ENCODE peak calls at places on chromosomes 7 and 10, in five cellular contexts. W is A549, L is HepG2, N is H1, E is K562. Y is an unnamed sample.

GRCh38 chr10:71684356-71685173 is 35.0 kb downstream of the C10orf105 start:
- DNase-seq in E (peak), W (no peak), N (no peak), L (no peak), Y (no peak)

GRCh38 chr10:63217120-63217605 is 84.0 kb downstream of the NRBF2 start:
- DNase-seq in N (no peak), W (peak), L (peak), E (peak), Y (no peak)

GRCh38 chr10:110462308-110463095 is 35.2 kb upstream of the DUSP5 start:
- DNase-seq in N (no peak), L (no peak), E (no peak), W (no peak), Y (no peak)

GRCh38 chr7:76057103-76057812 is 9.4 kb downstream of the MDH2 start:
- DNase-seq in E (no peak), W (no peak), L (no peak), N (no peak), Y (no peak)

GRCh38 chr10:19531324-19531723 is 284.9 kb upstream of the PLXDC2 start:
- DNase-seq in N (no peak), W (no peak), E (no peak), L (no peak), Y (no peak)

GRCh38 chr10:131647789-131648188 is 253.0 kb upstream of the PPP2R2D start:
- DNase-seq in E (no peak), W (no peak), N (peak), L (no peak), Y (no peak)

GRCh38 chr10:104707602-104708160 is 66.6 kb downstream of the SORCS3 start:
- DNase-seq in W (no peak), N (no peak), L (no peak), E (no peak), Y (no peak)

GRCh38 chr10:101140084-101140949 is 9.2 kb downstream of the TLX1 start:
- DNase-seq in W (no peak), N (no peak), E (no peak), L (no peak), Y (no peak)

GRCh38 chr7:155381852-155382801 is 75.8 kb upstream of the EN2 start:
- DNase-seq in N (peak), L (no peak), W (no peak), E (no peak), Y (no peak)

GRCh38 chr7:81180573-81180972 is 261.7 kb upstream of the SEMA3C start:
- DNase-seq in W (no peak), L (no peak), E (no peak), N (no peak), Y (no peak)

GRCh38 chr7:106110885-106111670 is 1.0 kb downstream of the SYPL1 start:
- DNase-seq in W (no peak), E (no peak), L (no peak), N (no peak), Y (no peak)

GRCh38 chr10:79084012-79084971 is 15.5 kb downstream of the ZMIZ1 start:
- DNase-seq in N (no peak), L (peak), E (peak), W (peak), Y (no peak)

GRCh38 chr7:92925876-92926696 is 89.7 kb upstream of the CDK6 start:
- DNase-seq in E (no peak), N (peak), W (no peak), L (peak), Y (no peak)

GRCh38 chr10:3169271-3169670 is 3.3 kb downstream of the PITRM1 start:
- DNase-seq in E (no peak), W (no peak), L (no peak), N (no peak), Y (no peak)

GRCh38 chr7:159084069-159084801 is 60.4 kb downstream of the VIPR2 start:
- DNase-seq in W (no peak), L (no peak), E (no peak), N (no peak), Y (no peak)

GRCh38 chr7:41824284-41824683 is 121.4 kb upstream of the INHBA start:
- DNase-seq in L (no peak), W (no peak), N (no peak), E (no peak), Y (no peak)

GRCh38 chr10:6151087-6151977 is 51.4 kb upstream of the PFKFB3 start:
- DNase-seq in W (peak), N (peak), E (peak), L (peak), Y (peak)

GRCh38 chr7:19390795-19391194 is 245.6 kb upstream of the FERD3L start:
- DNase-seq in E (no peak), L (no peak), N (no peak), W (no peak), Y (no peak)

GRCh38 chr7:157644946-157645345 is 308.1 kb downstream of the DNAJB6 start:
- DNase-seq in W (no peak), N (no peak), E (no peak), L (no peak), Y (no peak)

GRCh38 chr10:86840498-86840897 is 84.1 kb downstream of the BMPR1A start:
- DNase-seq in L (no peak), W (no peak), N (no peak), E (no peak), Y (no peak)

GRCh38 chr7:125857606-125858005 is 928.0 kb upstream of the POT1 start:
- DNase-seq in W (no peak), L (no peak), N (no peak), E (no peak), Y (no peak)

GRCh38 chr10:34959786-34960185 is 130.4 kb downstream of the CUL2 start:
- DNase-seq in N (no peak), E (no peak), W (no peak), L (no peak), Y (no peak)

GRCh38 chr10:121791761-121792160 is 136.1 kb downstream of the ATE1 start:
- DNase-seq in E (no peak), W (no peak), L (no peak), N (no peak), Y (no peak)

GRCh38 chr7:37320140-37320839 is 128.4 kb downstream of the ELMO1 start:
- DNase-seq in W (no peak), N (no peak), E (no peak), L (peak), Y (no peak)

GRCh38 chr7:134364619-134365037 is 47.9 kb upstream of the SLC35B4 start:
- DNase-seq in E (no peak), W (peak), L (peak), N (no peak), Y (no peak)

GRCh38 chr7:40799493-40800406 is 664.9 kb downstream of the SUGCT start:
- DNase-seq in E (no peak), W (no peak), N (no peak), L (no peak), Y (no peak)

GRCh38 chr7:45703373-45703821 is 129.2 kb downstream of the ADCY1 start:
- DNase-seq in N (no peak), W (no peak), L (no peak), E (no peak), Y (no peak)

GRCh38 chr10:125231813-125232475 is 71.6 kb upstream of the CTBP2 start:
- DNase-seq in E (no peak), L (no peak), W (no peak), N (no peak), Y (no peak)

GRCh38 chr7:148754912-148755311 is 56.2 kb downstream of the CUL1 start:
- DNase-seq in W (no peak), E (no peak), L (no peak), N (no peak), Y (no peak)

GRCh38 chr10:31426425-31426824 is 107.4 kb downstream of the ZEB1 start:
- DNase-seq in W (no peak), E (no peak), L (no peak), N (no peak), Y (no peak)
- TF ChIP-seq HDAC2 in W (no peak), E (no peak), L (no peak), N (no peak), Y (no peak)

DNA sequence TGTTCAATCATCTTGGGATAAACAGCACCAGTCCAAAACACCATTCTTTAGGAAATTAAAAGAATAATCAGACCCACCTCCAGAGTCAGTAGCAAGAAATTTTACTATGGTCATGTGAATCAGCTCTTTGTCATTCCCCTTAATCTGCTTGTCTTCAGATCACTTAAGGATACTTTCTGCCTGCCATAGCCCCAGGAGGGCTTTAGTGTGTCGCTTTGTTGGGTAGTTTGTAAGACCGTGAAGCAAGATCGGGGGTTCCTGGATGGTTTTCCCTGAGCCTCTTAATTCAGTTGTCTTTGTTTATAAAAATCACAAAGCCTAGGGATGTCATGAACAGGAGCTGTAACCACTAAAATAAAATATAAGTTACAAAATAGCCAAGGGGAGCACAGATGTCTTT is 223.6 kb downstream of the RELN start:
- DNase-seq in L (no peak), E (no peak), N (no peak), W (no peak), Y (no peak)
- TF ChIP-seq HDAC2 in L (no peak), E (no peak), N (no peak), W (no peak), Y (no peak)

GRCh38 chr10:76779821-76780281 is 857.8 kb downstream of the KCNMA1 start:
- DNase-seq in W (no peak), L (no peak), N (peak), E (no peak), Y (no peak)

GRCh38 chr10:76784076-76784475 is 853.5 kb downstream of the KCNMA1 start:
- DNase-seq in W (no peak), N (no peak), L (no peak), E (no peak), Y (no peak)

GRCh38 chr10:76774987-76775603 is 862.5 kb downstream of the KCNMA1 start:
- DNase-seq in L (no peak), E (no peak), N (no peak), W (no peak), Y (no peak)

DNA sequence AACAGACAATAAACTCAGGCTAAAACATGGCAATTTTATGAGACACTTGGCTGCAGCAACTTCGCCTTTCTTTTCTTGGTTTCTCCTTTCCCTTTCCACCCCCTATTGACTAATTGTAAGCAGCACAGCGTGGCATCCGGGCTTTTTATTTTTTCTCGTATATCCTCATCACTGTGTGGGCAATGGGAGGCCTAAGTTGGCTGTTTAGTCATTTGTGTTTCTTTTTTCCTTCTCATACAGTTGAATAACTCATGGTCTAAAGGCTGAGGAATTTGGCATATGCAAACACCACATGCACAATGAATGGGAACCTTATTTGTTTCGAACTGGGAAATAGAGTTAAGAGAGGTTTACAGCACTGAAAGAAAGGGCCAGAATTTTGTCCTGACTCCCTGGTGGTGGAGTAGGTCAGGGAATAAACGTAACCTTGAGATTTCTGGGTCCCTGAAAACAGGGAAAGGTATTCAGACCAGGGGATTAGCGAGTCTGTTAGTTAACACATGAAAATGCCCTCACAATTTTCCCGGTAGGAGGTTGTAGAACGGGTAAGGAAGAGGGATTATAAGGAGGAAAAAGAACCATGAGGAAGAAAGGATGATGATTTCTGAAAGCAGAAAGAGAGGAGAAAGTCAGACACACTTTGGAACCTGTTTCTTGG is 858.3 kb downstream of the KCNMA1 start:
- DNase-seq in L (no peak), W (no peak), N (peak), E (no peak), Y (no peak)
- TF ChIP-seq HDAC2 in L (no peak), W (no peak), N (peak), E (no peak), Y (no peak)

GRCh38 chr10:1184541-1185415 is 128.6 kb downstream of the WDR37 start:
- DNase-seq in E (no peak), W (no peak), N (no peak), L (no peak), Y (no peak)
- TF ChIP-seq HDAC2 in E (no peak), W (no peak), N (no peak), L (no peak), Y (no peak)

Y was measured in GM12878.